ENCODE peak calls at places on chromosomes 5 and 9, in five cellular contexts. One of them, this sample, is unnamed.

GRCh38 chr5:179355976-179356968 is 11.0 kb upstream of the ADAMTS2 start:
- DNase-seq in GM23338: no peak
- DNase-seq in stimulated activated CD4-positive, alpha-beta T cell treated with anti-CD3 and anti-CD28 coated beads, Interleukin-1b, Interleukin-23, amount 100 ng/mL, for 24 hours: no peak
- DNase-seq in stimulated activated CD8-positive, alpha-beta memory T cell treated with anti-CD3 and anti-CD28 coated beads, Interleukin-2, amount 100 ng/mL, for 48 hours: no peak
- DNase-seq in HEK293T: no peak
- DNase-seq in this sample: no peak

GRCh38 chr5:96567188-96567587 is 95.0 kb upstream of the CAST start:
- DNase-seq in GM23338: no peak
- DNase-seq in stimulated activated CD4-positive, alpha-beta T cell treated with anti-CD3 and anti-CD28 coated beads, Interleukin-1b, Interleukin-23, amount 100 ng/mL, for 24 hours: no peak
- DNase-seq in stimulated activated CD8-positive, alpha-beta memory T cell treated with anti-CD3 and anti-CD28 coated beads, Interleukin-2, amount 100 ng/mL, for 48 hours: no peak
- DNase-seq in HEK293T: no peak
- DNase-seq in this sample: no peak

GRCh38 chr5:76175051-76175666 is 92.0 kb downstream of the SV2C start:
- DNase-seq in GM23338: peak; percentile 79
- DNase-seq in stimulated activated CD4-positive, alpha-beta T cell treated with anti-CD3 and anti-CD28 coated beads, Interleukin-1b, Interleukin-23, amount 100 ng/mL, for 24 hours: peak; percentile 21
- DNase-seq in stimulated activated CD8-positive, alpha-beta memory T cell treated with anti-CD3 and anti-CD28 coated beads, Interleukin-2, amount 100 ng/mL, for 48 hours: peak; percentile 33
- DNase-seq in HEK293T: peak; percentile 66
- DNase-seq in this sample: peak; percentile 40

GRCh38 chr5:39072915-39073758 is 1.1 kb downstream of the RICTOR start:
- DNase-seq in GM23338: peak; percentile 76
- DNase-seq in stimulated activated CD4-positive, alpha-beta T cell treated with anti-CD3 and anti-CD28 coated beads, Interleukin-1b, Interleukin-23, amount 100 ng/mL, for 24 hours: peak; percentile 20
- DNase-seq in stimulated activated CD8-positive, alpha-beta memory T cell treated with anti-CD3 and anti-CD28 coated beads, Interleukin-2, amount 100 ng/mL, for 48 hours: peak; percentile 29
- DNase-seq in HEK293T: peak; percentile 46
- DNase-seq in this sample: peak; percentile 56

GRCh38 chr5:78547731-78548189 is 100.8 kb downstream of the LHFPL2 start:
- DNase-seq in GM23338: no peak
- DNase-seq in stimulated activated CD4-positive, alpha-beta T cell treated with anti-CD3 and anti-CD28 coated beads, Interleukin-1b, Interleukin-23, amount 100 ng/mL, for 24 hours: no peak
- DNase-seq in stimulated activated CD8-positive, alpha-beta memory T cell treated with anti-CD3 and anti-CD28 coated beads, Interleukin-2, amount 100 ng/mL, for 48 hours: no peak
- DNase-seq in HEK293T: no peak
- DNase-seq in this sample: no peak

GRCh38 chr5:110916373-110917049 is 155.0 kb upstream of the TSLP start:
- DNase-seq in GM23338: peak; percentile 12
- DNase-seq in stimulated activated CD4-positive, alpha-beta T cell treated with anti-CD3 and anti-CD28 coated beads, Interleukin-1b, Interleukin-23, amount 100 ng/mL, for 24 hours: no peak
- DNase-seq in stimulated activated CD8-positive, alpha-beta memory T cell treated with anti-CD3 and anti-CD28 coated beads, Interleukin-2, amount 100 ng/mL, for 48 hours: no peak
- DNase-seq in HEK293T: no peak
- DNase-seq in this sample: no peak

GRCh38 chr9:129111762-129112151 is 542 bp downstream of the PTPA start:
- DNase-seq in GM23338: peak; percentile 54
- DNase-seq in stimulated activated CD4-positive, alpha-beta T cell treated with anti-CD3 and anti-CD28 coated beads, Interleukin-1b, Interleukin-23, amount 100 ng/mL, for 24 hours: peak; percentile 25
- DNase-seq in stimulated activated CD8-positive, alpha-beta memory T cell treated with anti-CD3 and anti-CD28 coated beads, Interleukin-2, amount 100 ng/mL, for 48 hours: peak; percentile 22
- DNase-seq in HEK293T: peak; percentile 61
- DNase-seq in this sample: peak; percentile 32

GRCh38 chr9:85332487-85332886 is 409.3 kb downstream of the AGTPBP1 start:
- DNase-seq in GM23338: peak; percentile 86
- DNase-seq in stimulated activated CD4-positive, alpha-beta T cell treated with anti-CD3 and anti-CD28 coated beads, Interleukin-1b, Interleukin-23, amount 100 ng/mL, for 24 hours: no peak
- DNase-seq in stimulated activated CD8-positive, alpha-beta memory T cell treated with anti-CD3 and anti-CD28 coated beads, Interleukin-2, amount 100 ng/mL, for 48 hours: no peak
- DNase-seq in HEK293T: peak; percentile 71
- DNase-seq in this sample: no peak

GRCh38 chr5:60355181-60355580 is 344.8 kb downstream of the DEPDC1B start:
- DNase-seq in GM23338: no peak
- DNase-seq in stimulated activated CD4-positive, alpha-beta T cell treated with anti-CD3 and anti-CD28 coated beads, Interleukin-1b, Interleukin-23, amount 100 ng/mL, for 24 hours: no peak
- DNase-seq in stimulated activated CD8-positive, alpha-beta memory T cell treated with anti-CD3 and anti-CD28 coated beads, Interleukin-2, amount 100 ng/mL, for 48 hours: no peak
- DNase-seq in HEK293T: no peak
- DNase-seq in this sample: no peak

GRCh38 chr9:90308746-90309145 is 333.9 kb downstream of the DIRAS2 start:
- DNase-seq in GM23338: no peak
- DNase-seq in stimulated activated CD4-positive, alpha-beta T cell treated with anti-CD3 and anti-CD28 coated beads, Interleukin-1b, Interleukin-23, amount 100 ng/mL, for 24 hours: no peak
- DNase-seq in stimulated activated CD8-positive, alpha-beta memory T cell treated with anti-CD3 and anti-CD28 coated beads, Interleukin-2, amount 100 ng/mL, for 48 hours: no peak
- DNase-seq in HEK293T: no peak
- DNase-seq in this sample: no peak

GRCh38 chr5:1878050-1878849 is 4.5 kb downstream of the IRX4 start:
- DNase-seq in GM23338: peak; percentile 65
- DNase-seq in stimulated activated CD4-positive, alpha-beta T cell treated with anti-CD3 and anti-CD28 coated beads, Interleukin-1b, Interleukin-23, amount 100 ng/mL, for 24 hours: no peak
- DNase-seq in stimulated activated CD8-positive, alpha-beta memory T cell treated with anti-CD3 and anti-CD28 coated beads, Interleukin-2, amount 100 ng/mL, for 48 hours: no peak
- DNase-seq in HEK293T: no peak
- DNase-seq in this sample: no peak

GRCh38 chr9:20863910-20864309 is 167.5 kb downstream of the HACD4 start:
- DNase-seq in GM23338: no peak
- DNase-seq in stimulated activated CD4-positive, alpha-beta T cell treated with anti-CD3 and anti-CD28 coated beads, Interleukin-1b, Interleukin-23, amount 100 ng/mL, for 24 hours: no peak
- DNase-seq in stimulated activated CD8-positive, alpha-beta memory T cell treated with anti-CD3 and anti-CD28 coated beads, Interleukin-2, amount 100 ng/mL, for 48 hours: no peak
- DNase-seq in HEK293T: no peak
- DNase-seq in this sample: no peak

GRCh38 chr5:103207001-103207400 is 51.6 kb upstream of the MACIR start:
- DNase-seq in GM23338: no peak
- DNase-seq in stimulated activated CD4-positive, alpha-beta T cell treated with anti-CD3 and anti-CD28 coated beads, Interleukin-1b, Interleukin-23, amount 100 ng/mL, for 24 hours: no peak
- DNase-seq in stimulated activated CD8-positive, alpha-beta memory T cell treated with anti-CD3 and anti-CD28 coated beads, Interleukin-2, amount 100 ng/mL, for 48 hours: no peak
- DNase-seq in HEK293T: no peak
- DNase-seq in this sample: no peak

GRCh38 chr9:4430492-4431261 is 59.6 kb upstream of the SLC1A1 start:
- DNase-seq in GM23338: no peak
- DNase-seq in stimulated activated CD4-positive, alpha-beta T cell treated with anti-CD3 and anti-CD28 coated beads, Interleukin-1b, Interleukin-23, amount 100 ng/mL, for 24 hours: no peak
- DNase-seq in stimulated activated CD8-positive, alpha-beta memory T cell treated with anti-CD3 and anti-CD28 coated beads, Interleukin-2, amount 100 ng/mL, for 48 hours: no peak
- DNase-seq in HEK293T: no peak
- DNase-seq in this sample: no peak

GRCh38 chr5:142717582-142718215 is 31.8 kb upstream of the FGF1 start:
- DNase-seq in GM23338: peak; percentile 60
- DNase-seq in stimulated activated CD4-positive, alpha-beta T cell treated with anti-CD3 and anti-CD28 coated beads, Interleukin-1b, Interleukin-23, amount 100 ng/mL, for 24 hours: no peak
- DNase-seq in stimulated activated CD8-positive, alpha-beta memory T cell treated with anti-CD3 and anti-CD28 coated beads, Interleukin-2, amount 100 ng/mL, for 48 hours: no peak
- DNase-seq in HEK293T: peak; percentile 35
- DNase-seq in this sample: no peak